ENCODE peak calls at places on chromosomes 1 and 21, in five cellular contexts. V, Q, L, Y and X are unnamed samples.

GRCh38 chr1:110112143-110112542 is at the start of gene UBL4B:
- DNase-seq in V (no peak), Q (no peak), L (no peak), Y (no peak), X (no peak)

GRCh38 chr21:31203371-31204054 is 140.5 kb downstream of the TIAM1 start:
- DNase-seq in V (no peak), Q (no peak), L (peak), Y (no peak), X (no peak)

GRCh38 chr1:58883037-58883887 is 99.4 kb upstream of the JUN start:
- DNase-seq in V (peak), Q (no peak), L (peak), Y (no peak), X (no peak)

GRCh38 chr1:199272690-199273089 is 633.9 kb downstream of the PTPRC start:
- DNase-seq in V (no peak), Q (no peak), L (peak), Y (no peak), X (no peak)

GRCh38 chr21:31911138-31911907 is 38.5 kb downstream of the HUNK start:
- DNase-seq in V (no peak), Q (no peak), L (no peak), Y (no peak), X (no peak)

GRCh38 chr1:173581384-173582078 is 21.3 kb downstream of the SLC9C2 start:
- DNase-seq in V (no peak), Q (no peak), L (no peak), Y (no peak), X (no peak)

GRCh38 chr21:42414928-42415769 is 11.4 kb downstream of the UBASH3A start:
- DNase-seq in V (peak), Q (peak), L (no peak), Y (no peak), X (no peak)

GRCh38 chr1:25485536-25486235 is 55.0 kb downstream of the MACO1 start:
- DNase-seq in V (no peak), Q (no peak), L (no peak), Y (no peak), X (no peak)

GRCh38 chr1:235940282-235940681 is 73.6 kb upstream of the LYST start:
- DNase-seq in V (no peak), Q (no peak), L (no peak), Y (no peak), X (no peak)

GRCh38 chr1:89671775-89672488 is 39.0 kb downstream of the LRRC8C start:
- DNase-seq in V (no peak), Q (no peak), L (no peak), Y (no peak), X (no peak)

GRCh38 chr1:39189592-39190041 is 14.9 kb upstream of the MACF1 start:
- DNase-seq in V (no peak), Q (no peak), L (no peak), Y (no peak), X (no peak)

GRCh38 chr1:203085528-203086406 is at the start of gene MYOG:
- DNase-seq in V (no peak), Q (no peak), L (no peak), Y (no peak), X (peak)

GRCh38 chr1:209552406-209553264 is 30.9 kb upstream of the CAMK1G start:
- DNase-seq in V (no peak), Q (no peak), L (peak), Y (no peak), X (no peak)

GRCh38 chr1:228084325-228084724 is 1.8 kb downstream of the ARF1 start:
- DNase-seq in V (no peak), Q (no peak), L (no peak), Y (no peak), X (no peak)

GRCh38 chr1:241631674-241632073 is 8.5 kb downstream of the CHML start:
- DNase-seq in V (no peak), Q (no peak), L (no peak), Y (no peak), X (no peak)

GRCh38 chr1:86515597-86515996 is 31.3 kb upstream of the CLCA4 start:
- DNase-seq in V (no peak), Q (no peak), L (no peak), Y (no peak), X (no peak)

GRCh38 chr1:24929091-24929875 is 793 bp downstream of the RUNX3 start:
- DNase-seq in V (no peak), Q (peak), L (no peak), Y (no peak), X (no peak)

GRCh38 chr1:156676820-156677615 is at the start of gene NES:
- DNase-seq in V (peak), Q (no peak), L (no peak), Y (peak), X (peak)

GRCh38 chr1:87197156-87197555 is 131.5 kb upstream of the LMO4 start:
- DNase-seq in V (no peak), Q (no peak), L (no peak), Y (no peak), X (no peak)

GRCh38 chr1:116556289-116557006 is 14.4 kb downstream of the CD58 start:
- DNase-seq in V (no peak), Q (peak), L (peak), Y (no peak), X (no peak)

GRCh38 chr1:165226326-165226725 is 130.2 kb downstream of the LMX1A start:
- DNase-seq in V (no peak), Q (no peak), L (no peak), Y (no peak), X (no peak)

GRCh38 chr1:175129644-175129996 is 62.0 kb downstream of the TNN start:
- DNase-seq in V (no peak), Q (no peak), L (no peak), Y (no peak), X (no peak)

GRCh38 chr1:9671377-9672140 is 20.0 kb downstream of the PIK3CD start:
- DNase-seq in V (no peak), Q (no peak), L (no peak), Y (no peak), X (no peak)

GRCh38 chr1:180630408-180631196 is 1.2 kb upstream of the XPR1 start:
- DNase-seq in V (no peak), Q (no peak), L (no peak), Y (no peak), X (no peak)